ENCODE peak calls at places on chromosomes 13 and 19, in seven cellular contexts. K is central memory CD8-positive, alpha-beta T cell; O is iPS-NIHi11; I is stimulated activated CD4-positive, alpha-beta T cell treated with anti-CD3 and anti-CD28 coated beads, Interleukin-4, amount 100 ng/mL, for 1 hour; F is activated CD4-positive, alpha-beta T cell treated with anti-CD3 and anti-CD28 coated beads for 1 hour; A is ascending aorta; X is HT1080. L is an unnamed sample.

GRCh38 chr19:50204811-50205675 is 1.6 kb downstream of the MYH14 start:
- DNase-seq in K (no peak), O (peak), I (peak), F (no peak), A (no peak), X (no peak), L (no peak)

GRCh38 chr19:45172611-45173208 is 5.3 kb downstream of the TRAPPC6A start:
- DNase-seq in K (no peak), O (no peak), I (no peak), F (no peak), A (no peak), X (no peak), L (no peak)

GRCh38 chr13:90709329-90709728 is 638.2 kb upstream of the MIR17HG start:
- DNase-seq in K (no peak), O (no peak), I (no peak), F (no peak), A (no peak), X (no peak), L (no peak)

GRCh38 chr13:113129921-113130750 is 7.5 kb downstream of the F10 start:
- DNase-seq in K (no peak), O (no peak), I (peak), F (no peak), A (peak), X (no peak), L (no peak)

GRCh38 chr19:45467456-45468158 is at the start of gene FOSB:
- DNase-seq in K (peak), O (peak), I (peak), F (peak), A (peak), X (peak), L (peak)

GRCh38 chr19:13058951-13059660 is 43.6 kb downstream of the LYL1 start:
- DNase-seq in K (no peak), O (no peak), I (no peak), F (no peak), A (no peak), X (no peak), L (no peak)

GRCh38 chr19:12994701-12995595 is at the start of gene NFIX:
- DNase-seq in K (peak), O (peak), I (peak), F (peak), A (peak), X (no peak), L (peak)

GRCh38 chr13:39575641-39576238 is 27.3 kb downstream of the LHFPL6 start:
- DNase-seq in K (no peak), O (no peak), I (no peak), F (no peak), A (no peak), X (no peak), L (no peak)

GRCh38 chr19:51948979-51949378 is 21.7 kb downstream of the ZNF613 start:
- DNase-seq in K (no peak), O (no peak), I (no peak), F (no peak), A (no peak), X (no peak), L (no peak)

GRCh38 chr19:11264452-11265176 is 2.3 kb upstream of the DOCK6 start:
- DNase-seq in K (no peak), O (peak), I (no peak), F (no peak), A (no peak), X (no peak), L (no peak)

GRCh38 chr19:6041071-6041470 is 63.1 kb upstream of the RANBP3 start:
- DNase-seq in K (no peak), O (no peak), I (no peak), F (no peak), A (no peak), X (no peak), L (no peak)

GRCh38 chr19:900302-901111 is 7.2 kb downstream of the RNU6-9 start:
- DNase-seq in K (no peak), O (peak), I (no peak), F (no peak), A (no peak), X (no peak), L (peak)

GRCh38 chr19:33689138-33689746 is 67.5 kb downstream of the CHST8 start:
- DNase-seq in K (no peak), O (no peak), I (no peak), F (no peak), A (peak), X (no peak), L (no peak)

GRCh38 chr13:33134213-33134612 is 118.0 kb downstream of the KL start:
- DNase-seq in K (no peak), O (no peak), I (no peak), F (no peak), A (peak), X (no peak), L (no peak)

GRCh38 chr13:19665427-19665859 is 32.0 kb downstream of the MPHOSPH8 start:
- DNase-seq in K (no peak), O (no peak), I (no peak), F (no peak), A (no peak), X (no peak), L (no peak)

GRCh38 chr19:2180114-2180513 is 16.4 kb downstream of the DOT1L start:
- DNase-seq in K (no peak), O (no peak), I (no peak), F (no peak), A (no peak), X (no peak), L (no peak)

GRCh38 chr19:37718357-37718756 is 1.2 kb downstream of the ZNF607 start:
- DNase-seq in K (no peak), O (no peak), I (no peak), F (no peak), A (no peak), X (no peak), L (no peak)

GRCh38 chr13:98349731-98350305 is 172.7 kb upstream of the RNF113B start:
- DNase-seq in K (no peak), O (peak), I (no peak), F (no peak), A (no peak), X (no peak), L (no peak)

GRCh38 chr19:5330307-5330720 is 10.3 kb downstream of the PTPRS start:
- DNase-seq in K (no peak), O (no peak), I (no peak), F (no peak), A (no peak), X (no peak), L (no peak)

GRCh38 chr19:13864513-13865242 is 12.3 kb upstream of the NANOS3 start:
- DNase-seq in K (no peak), O (peak), I (no peak), F (no peak), A (no peak), X (no peak), L (no peak)

GRCh38 chr19:34926361-34926684 is 380 bp upstream of the ZNF30 start:
- DNase-seq in K (no peak), O (no peak), I (no peak), F (no peak), A (no peak), X (no peak), L (no peak)